ENCODE peak calls at places on chromosomes 16 and 17, in eight cellular contexts. D, P, S, N, E, Q, I and C are unnamed samples.

GRCh38 chr17:39553326-39553945 is 54.3 kb downstream of the NEUROD2 start:
- DNase-seq in D (no peak), I (peak; percentile 69), Q (no peak), N (no peak), P (no peak), S (peak; percentile 65), E (no peak), C (peak; percentile 84)

GRCh38 chr16:1363501-1364041 is 11.8 kb downstream of the GNPTG start:
- DNase-seq in P (peak; percentile 74), Q (peak; percentile 51), E (no peak), N (no peak), S (peak; percentile 44), I (peak; percentile 13), D (peak; percentile 23), C (peak; percentile 67)

GRCh38 chr16:26770547-26770946 is 296.2 kb upstream of the C16orf82 start:
- DNase-seq in S (no peak), N (no peak), P (no peak), Q (no peak), D (no peak), I (no peak), E (no peak), C (no peak)

GRCh38 chr17:9860851-9861250 is 35.1 kb downstream of the GLP2R start:
- DNase-seq in S (no peak), E (no peak), I (no peak), P (no peak), D (no peak), N (no peak), Q (no peak), C (no peak)

GRCh38 chr16:66746048-66746447 is 5.4 kb downstream of the DYNC1LI2 start:
- DNase-seq in E (no peak), P (no peak), N (no peak), D (no peak), Q (no peak), I (no peak), S (no peak), C (no peak)

GRCh38 chr16:67928561-67929364 is 2.9 kb downstream of the CTRL start:
- DNase-seq in P (peak; percentile 76), D (peak; percentile 24), Q (peak; percentile 62), E (peak; percentile 77), S (peak; percentile 49), I (peak; percentile 22), N (peak; percentile 69), C (peak; percentile 78)

GRCh38 chr17:10729334-10730193 is at the start of gene TMEM220:
- DNase-seq in D (no peak), N (peak; percentile 84), I (peak; percentile 78), Q (peak; percentile 66), S (peak; percentile 5), P (peak; percentile 87), E (peak; percentile 89), C (peak; percentile 89)

GRCh38 chr16:10752843-10753523 is 9.3 kb downstream of the NUBP1 start:
- DNase-seq in D (no peak), I (no peak), P (peak; percentile 82), N (no peak), Q (no peak), S (no peak), E (peak; percentile 59), C (no peak)

GRCh38 chr16:53281280-53281679 is 153.0 kb upstream of the RBL2 start:
- DNase-seq in N (no peak), D (no peak), E (no peak), Q (no peak), S (no peak), P (no peak), I (no peak), C (no peak)

GRCh38 chr17:78763561-78763960 is 18.5 kb downstream of the CYTH1 start:
- DNase-seq in P (no peak), Q (no peak), N (no peak), I (peak; percentile 73), D (no peak), S (no peak), E (no peak), C (no peak)

GRCh38 chr16:70342016-70342415 is 4.7 kb upstream of the DDX19A start:
- DNase-seq in Q (no peak), N (no peak), E (no peak), I (no peak), S (no peak), P (no peak), D (no peak), C (no peak)

GRCh38 chr16:70695351-70696070 is 9.7 kb upstream of the MTSS2 start:
- DNase-seq in E (peak; percentile 83), I (peak; percentile 41), S (no peak), P (peak; percentile 73), Q (no peak), N (no peak), D (no peak), C (no peak)

GRCh38 chr16:3087243-3087791 is 11.8 kb downstream of the ZSCAN10 start:
- DNase-seq in I (no peak), E (peak; percentile 59), P (no peak), D (no peak), S (no peak), N (no peak), Q (no peak), C (no peak)

GRCh38 chr16:67021321-67021720 is 7.6 kb upstream of the CBFB start:
- DNase-seq in E (no peak), I (no peak), N (no peak), D (no peak), S (no peak), Q (no peak), P (no peak), C (no peak)

GRCh38 chr16:88469615-88470395 is 16.7 kb downstream of the ZFPM1 start:
- DNase-seq in Q (no peak), D (no peak), N (no peak), S (no peak), I (no peak), E (no peak), P (no peak), C (no peak)

GRCh38 chr17:43011728-43012472 is 5.3 kb downstream of the IFI35 start:
- DNase-seq in S (no peak), I (no peak), P (no peak), N (no peak), D (no peak), Q (no peak), E (no peak), C (no peak)
- H3K4me1 ChIP-seq in S (peaks cover 9% of the 10 kb centered on the region), I (no peaks in the 10 kb centered on the region), P (peaks cover 70% of the 10 kb centered on the region), N (no peaks in the 10 kb centered on the region), D (peaks cover 29% of the 10 kb centered on the region), Q (no peaks in the 10 kb centered on the region), E (peaks cover 89% of the 10 kb centered on the region), C (no peaks in the 10 kb centered on the region)

DNA sequence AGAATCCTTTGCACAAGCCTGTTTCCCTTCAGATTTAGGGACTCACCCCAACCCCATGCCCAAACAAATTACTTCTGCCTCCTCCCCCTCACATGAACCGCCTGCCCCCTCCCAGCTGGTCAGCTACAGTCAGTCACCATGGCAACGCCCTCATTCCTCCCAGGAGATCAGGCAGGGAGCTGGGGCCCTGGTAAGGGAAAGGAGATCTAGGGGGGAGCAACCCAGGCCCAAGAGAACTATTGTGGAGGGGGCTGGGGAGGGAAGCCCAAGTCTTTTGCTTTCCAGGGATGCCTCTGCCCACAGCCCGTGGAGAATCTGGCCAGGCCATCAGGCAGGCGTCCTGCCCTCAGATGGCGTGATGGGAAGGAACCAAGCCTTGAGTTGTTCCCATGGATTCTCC is 2.8 kb downstream of the FAM171A2 start:
- DNase-seq in I (peak; percentile 34), N (peak; percentile 73), D (no peak), P (no peak), E (peak; percentile 41), Q (no peak), S (no peak), C (peak; percentile 80)
- H3K4me3 ChIP-seq in I (no peak overlapping the region), N (no peak overlapping the region), D (no peak overlapping the region), P (no peak overlapping the region), E (no peak overlapping the region), Q (no peak overlapping the region), S (no peak overlapping the region), C (no peak overlapping the region)

GRCh38 chr16:23837553-23838308 is 1.9 kb downstream of the PRKCB start:
- DNase-seq in N (no peak), Q (no peak), P (no peak), E (no peak), I (no peak), D (no peak), S (no peak), C (no peak)
- H3K4me1 ChIP-seq in N (no peaks in the 10 kb centered on the region), Q (no peaks in the 10 kb centered on the region), P (peaks cover 9% of the 10 kb centered on the region), E (no peaks in the 10 kb centered on the region), I (no peaks in the 10 kb centered on the region), D (no peaks in the 10 kb centered on the region), S (peaks cover 4% of the 10 kb centered on the region), C (no peaks in the 10 kb centered on the region)

GRCh38 chr17:68011199-68011665 is 15.0 kb upstream of the C17orf58 start:
- DNase-seq in S (no peak), I (no peak), N (peak; percentile 36), E (peak; percentile 48), P (peak; percentile 72), Q (no peak), D (no peak), C (peak; percentile 54)
- H3K4me3 ChIP-seq in S (peak overlapping the region; percentile 30), I (no peak overlapping the region), N (no peak overlapping the region), E (no peak overlapping the region), P (no peak overlapping the region), Q (no peak overlapping the region), D (no peak overlapping the region), C (no peak overlapping the region)

DNA sequence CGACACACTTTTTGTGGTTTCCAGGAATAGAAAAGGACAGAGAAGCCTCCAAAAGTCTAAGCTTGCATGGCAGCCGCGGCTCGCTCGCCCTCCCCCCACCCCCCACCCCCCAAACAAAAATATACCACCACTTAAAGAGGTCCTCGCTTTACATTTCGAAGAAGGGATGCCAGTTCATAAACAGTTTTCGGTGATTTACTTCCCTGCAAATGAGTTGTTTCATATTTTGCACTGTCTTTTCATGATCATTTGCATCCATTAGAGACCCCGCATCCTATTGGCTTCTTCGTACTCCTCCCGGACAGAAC is 234 bp downstream of the HOXB8 start:
- DNase-seq in I (no peak), E (no peak), P (no peak), N (no peak), Q (no peak), D (no peak), S (no peak), C (no peak)
- H3K4me1 ChIP-seq in I (peaks cover 7% of the 10 kb centered on the region), E (peaks cover 28% of the 10 kb centered on the region), P (peaks cover 42% of the 10 kb centered on the region), N (peaks cover 16% of the 10 kb centered on the region), Q (peaks cover 11% of the 10 kb centered on the region), D (peaks cover 52% of the 10 kb centered on the region), S (peaks cover 14% of the 10 kb centered on the region), C (no peaks in the 10 kb centered on the region)

GRCh38 chr17:50950002-50950877 is 84.1 kb upstream of the TOB1 start:
- DNase-seq in N (peak; percentile 88), Q (peak; percentile 67), P (peak; percentile 83), E (peak; percentile 86), S (peak; percentile 93), I (peak; percentile 90), D (peak; percentile 88), C (peak; percentile 98)
- H3K4me3 ChIP-seq in N (no peak overlapping the region), Q (no peak overlapping the region), P (peak overlapping the region; percentile 17), E (peak overlapping the region; percentile 0), S (no peak overlapping the region), I (no peak overlapping the region), D (peak overlapping the region; percentile 29), C (peak overlapping the region; percentile 29)

GRCh38 chr17:47846741-47847340 is 4.1 kb downstream of the SP6 start:
- DNase-seq in P (no peak), Q (no peak), E (no peak), N (no peak), I (no peak), S (no peak), D (no peak), C (no peak)
- H3K4me1 ChIP-seq in P (peaks cover 58% of the 10 kb centered on the region), Q (peaks cover 4% of the 10 kb centered on the region), E (peaks cover 14% of the 10 kb centered on the region), N (peaks cover 8% of the 10 kb centered on the region), I (peaks cover 2% of the 10 kb centered on the region), S (peaks cover 54% of the 10 kb centered on the region), D (peaks cover 56% of the 10 kb centered on the region), C (no peaks in the 10 kb centered on the region)